ENCODE peak calls at places on chromosomes 13 and 19, in four cellular contexts. W is endodermal cell, F is IMR-90, O is Panc1. J is an unnamed sample.

GRCh38 chr13:31951215-31951678 is 80.3 kb upstream of the FRY start:
- DNase-seq in O (no peak), F (peak; percentile 70), W (no peak), J (no peak)

GRCh38 chr13:109769275-109769674 is 17.1 kb downstream of the IRS2 start:
- DNase-seq in F (no peak), W (no peak), O (no peak), J (no peak)

GRCh38 chr19:55384576-55385235 is 614 bp upstream of the TMEM238 start:
- DNase-seq in F (no peak), W (peak; percentile 69), O (no peak), J (no peak)

GRCh38 chr13:40063743-40064142 is 408.3 kb downstream of the COG6 start:
- DNase-seq in O (no peak), W (no peak), F (no peak), J (no peak)

GRCh38 chr19:1813837-1814217 is 1.8 kb upstream of the ATP8B3 start:
- DNase-seq in W (no peak), F (no peak), O (no peak), J (no peak)

GRCh38 chr19:43300206-43300605 is 30.9 kb upstream of the PSG9 start:
- DNase-seq in F (no peak), W (no peak), O (no peak), J (no peak)

GRCh38 chr13:58434943-58435342 is 803.4 kb downstream of the PCDH17 start:
- DNase-seq in O (no peak), F (no peak), W (no peak), J (no peak)

GRCh38 chr13:74289130-74289529 is 154.9 kb upstream of the KLF12 start:
- DNase-seq in O (no peak), W (no peak), F (no peak), J (no peak)

GRCh38 chr13:27830010-27830409 is 37.7 kb downstream of the GSX1 start:
- DNase-seq in W (peak; percentile 88), F (no peak), O (no peak), J (peak; percentile 13)

GRCh38 chr19:29467824-29468401 is 57.9 kb upstream of the VSTM2B start:
- DNase-seq in F (peak; percentile 21), O (no peak), W (peak; percentile 76), J (no peak)

GRCh38 chr13:31110617-31111016 is 51.1 kb downstream of the HSPH1 start:
- DNase-seq in W (no peak), O (no peak), F (no peak), J (no peak)

GRCh38 chr13:44142911-44143665 is 230.5 kb upstream of the SERP2 start:
- DNase-seq in O (no peak), W (no peak), F (peak; percentile 49), J (no peak)

GRCh38 chr19:33193864-33194362 is at the start of gene LRP3:
- DNase-seq in W (peak; percentile 80), F (peak; percentile 11), O (no peak), J (no peak)

GRCh38 chr19:50432221-50432626 is 468 bp upstream of the MYBPC2 start:
- DNase-seq in F (no peak), W (peak; percentile 79), O (no peak), J (no peak)

GRCh38 chr19:46944918-46945628 is 74.6 kb upstream of the NPAS1 start:
- DNase-seq in F (peak; percentile 70), O (no peak), W (peak; percentile 84), J (no peak)

GRCh38 chr13:98143157-98143553 is 261 bp downstream of the FARP1 start:
- DNase-seq in O (no peak), F (no peak), W (peak; percentile 85), J (no peak)

GRCh38 chr19:54339646-54340358 is 840 bp upstream of the LILRA4 start:
- DNase-seq in F (no peak), W (no peak), O (no peak), J (no peak)

GRCh38 chr13:111204438-111205177 is 89.5 kb downstream of the ARHGEF7 start:
- DNase-seq in W (peak; percentile 76), F (peak; percentile 84), O (no peak), J (no peak)

GRCh38 chr19:1673645-1674292 is 21.4 kb upstream of the TCF3 start:
- DNase-seq in O (no peak), F (no peak), W (no peak), J (no peak)

GRCh38 chr19:48741222-48741999 is 1.0 kb upstream of the RASIP1 start:
- DNase-seq in O (no peak), W (peak; percentile 92), F (no peak), J (no peak)

GRCh38 chr19:46697142-46697960 is 19.6 kb downstream of the PRKD2 start:
- DNase-seq in W (peak; percentile 99), O (no peak), F (peak; percentile 49), J (no peak)

GRCh38 chr13:52846567-52847321 is 1.7 kb downstream of the PCDH8 start:
- DNase-seq in F (peak; percentile 2), W (peak; percentile 96), O (no peak), J (no peak)

GRCh38 chr13:113846639-113847318 is 17.1 kb downstream of the GAS6 start:
- DNase-seq in F (no peak), O (no peak), W (peak; percentile 32), J (no peak)

GRCh38 chr13:44234566-44234965 is 139.1 kb upstream of the SERP2 start:
- DNase-seq in F (peak; percentile 37), W (no peak), O (no peak), J (no peak)

GRCh38 chr13:53138369-53139036 is 109.9 kb downstream of the OLFM4 start:
- DNase-seq in W (no peak), F (peak; percentile 35), O (no peak), J (no peak)

GRCh38 chr19:1252818-1253513 is 4.6 kb downstream of the MIDN start:
- DNase-seq in O (no peak), F (peak; percentile 97), W (peak; percentile 65), J (peak; percentile 70)

GRCh38 chr19:1646931-1647663 is 5.3 kb downstream of the TCF3 start:
- DNase-seq in F (no peak), W (no peak), O (no peak), J (no peak)

GRCh38 chr19:17952041-17952976 is 14.6 kb upstream of the KCNN1 start:
- DNase-seq in W (peak; percentile 68), F (no peak), O (no peak), J (no peak)

GRCh38 chr19:10625003-10625761 is at the start of gene SLC44A2:
- DNase-seq in W (peak; percentile 93), O (no peak), F (peak; percentile 35), J (no peak)

GRCh38 chr13:23579886-23580706 is 9.9 kb downstream of the TNFRSF19 start:
- DNase-seq in W (no peak), F (peak; percentile 40), O (no peak), J (no peak)

GRCh38 chr13:38900188-38900587 is 90.4 kb downstream of the STOML3 start:
- DNase-seq in O (no peak), W (peak; percentile 70), F (no peak), J (no peak)

GRCh38 chr19:41328818-41329220 is 18.8 kb downstream of the CCDC97 start:
- DNase-seq in W (no peak), F (no peak), O (no peak), J (no peak)

DNA sequence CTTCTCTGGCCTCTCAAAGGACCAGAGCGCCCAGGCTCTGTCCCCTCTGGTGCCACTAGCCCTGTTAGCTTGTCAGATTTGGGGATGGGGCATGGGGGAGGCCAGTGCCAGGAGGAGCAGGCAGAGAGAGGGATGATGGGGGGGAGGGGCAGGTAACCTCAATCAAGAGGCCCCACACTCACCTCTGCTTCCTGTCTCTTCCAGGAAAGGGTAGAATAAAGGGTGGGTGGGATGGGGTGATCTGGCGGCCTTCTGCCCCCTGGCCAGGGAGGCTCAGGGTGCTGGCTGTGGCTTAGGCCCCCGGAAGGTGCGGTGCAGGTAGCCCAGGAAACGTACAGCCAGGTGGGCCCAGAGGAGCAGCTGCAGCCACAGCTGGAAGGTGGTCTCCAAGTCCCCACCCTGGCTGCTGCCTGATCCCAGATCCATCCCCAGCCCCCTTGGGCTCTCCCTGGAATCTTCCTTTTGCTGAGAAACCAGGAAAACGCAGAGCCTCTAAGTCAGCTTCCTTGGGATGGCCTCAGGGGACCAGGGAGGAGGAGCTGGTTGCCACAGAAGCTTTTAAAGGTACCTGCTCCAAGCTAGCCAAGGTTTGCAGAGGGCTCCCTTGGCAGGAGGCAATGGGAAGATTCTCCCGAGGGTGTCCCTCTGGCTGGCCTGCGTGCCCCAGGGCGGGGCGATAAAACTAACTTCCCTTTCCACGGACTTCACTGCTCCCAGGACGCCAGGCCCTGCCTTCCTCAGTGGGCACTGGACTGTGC is 5.3 kb downstream of the PRKACA start:
- DNase-seq in O (no peak), F (no peak), W (no peak), J (no peak)
- H3K27ac ChIP-seq in O (peak overlapping the region; percentile 68), F (no peak overlapping the region), W (no peak overlapping the region), J (no peak overlapping the region)

GRCh38 chr19:38298841-38299680 is 5.0 kb upstream of the C19orf33 start:
- DNase-seq in O (no peak), W (no peak), F (peak; percentile 64), J (no peak)
- H3K27ac ChIP-seq in O (peak overlapping the region; percentile 90), W (no peak overlapping the region), F (peak overlapping the region; percentile 7), J (no peak overlapping the region)

GRCh38 chr13:51435002-51435578 is 17.7 kb downstream of the INTS6 start:
- DNase-seq in W (no peak), O (no peak), F (peak; percentile 49), J (no peak)
- H3K27ac ChIP-seq in W (no peak overlapping the region), O (no peak overlapping the region), F (no peak overlapping the region), J (no peak overlapping the region)

DNA sequence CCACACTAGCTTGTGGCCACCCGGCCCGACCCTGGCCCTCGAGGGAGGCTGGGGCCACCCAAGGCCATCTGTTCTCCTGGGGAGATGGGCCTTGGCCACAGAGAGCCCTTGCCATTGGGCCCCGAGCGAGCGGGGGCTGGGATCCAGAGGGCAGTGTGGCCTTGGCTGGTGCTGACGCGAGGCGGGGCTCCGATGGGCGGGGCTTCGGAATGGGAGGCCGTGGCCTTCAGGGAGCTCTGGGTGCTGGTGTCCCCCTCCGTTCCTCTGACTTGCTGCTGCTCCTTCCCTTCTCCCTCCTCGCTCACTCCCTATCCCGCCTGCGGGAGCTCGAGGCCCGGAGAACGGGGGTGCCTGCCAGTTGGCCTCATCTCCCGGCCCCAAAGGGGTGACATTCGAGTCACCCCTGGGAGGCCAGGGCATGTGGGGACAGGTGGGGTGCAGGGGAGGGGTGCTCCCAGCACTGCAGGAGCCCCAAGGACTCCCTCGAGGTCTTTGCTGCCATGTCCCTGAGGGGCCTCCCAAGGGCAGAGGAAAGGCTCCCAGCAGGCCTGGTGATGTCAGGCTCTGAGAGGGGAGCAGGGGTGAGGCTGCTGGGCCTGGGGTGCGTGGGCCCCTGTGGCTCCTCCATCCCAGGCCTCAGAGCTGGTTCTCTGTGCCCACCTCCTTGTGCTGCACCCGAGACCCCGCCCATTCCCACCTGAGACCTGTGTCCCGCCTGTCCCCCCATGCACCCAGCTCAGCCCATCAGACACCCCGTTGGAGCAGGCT is 4.2 kb downstream of the NCLN start:
- DNase-seq in O (no peak), F (no peak), W (peak; percentile 65), J (no peak)
- H3K27ac ChIP-seq in O (no peak overlapping the region), F (no peak overlapping the region), W (no peak overlapping the region), J (no peak overlapping the region)

DNA sequence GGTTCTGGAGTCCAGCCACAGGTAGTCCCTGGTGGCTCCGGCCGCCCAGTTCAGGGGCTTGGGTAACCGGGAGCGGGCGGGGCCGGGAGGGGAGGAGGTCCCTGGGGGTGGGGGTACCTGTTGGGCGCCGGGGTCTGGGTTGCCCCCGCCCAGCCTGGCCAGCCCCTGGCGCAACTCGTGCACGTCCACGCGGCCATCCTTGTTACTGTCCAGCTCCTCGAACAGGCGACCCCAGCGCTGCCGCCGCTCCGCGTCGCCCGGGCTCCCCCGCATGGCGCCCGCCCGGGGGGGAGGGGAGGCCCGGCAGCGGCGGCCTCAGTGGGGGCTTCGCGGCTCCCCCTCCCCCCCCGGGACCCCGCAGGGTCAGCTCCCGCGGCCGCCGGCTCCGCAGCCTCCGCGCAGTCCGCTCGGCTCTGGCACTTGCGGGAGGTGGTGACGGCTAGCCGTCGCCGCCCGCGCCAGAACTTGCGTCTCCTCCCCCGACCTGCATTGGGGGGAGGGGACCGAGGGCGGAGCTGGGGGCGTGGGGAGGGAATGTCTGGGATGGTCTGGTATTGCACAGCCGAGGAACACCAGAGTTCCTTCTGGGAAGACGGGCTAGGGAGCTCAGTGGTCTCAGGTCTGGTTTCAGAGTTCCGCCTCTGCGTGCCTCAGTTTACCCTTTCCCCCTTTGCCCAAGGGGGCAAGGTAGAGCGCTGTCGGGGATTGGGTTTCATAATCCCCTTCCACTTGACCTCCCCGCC is at the start of gene SLC25A23:
- DNase-seq in W (peak; percentile 92), O (peak; percentile 17), F (peak; percentile 64), J (no peak)
- H3K27ac ChIP-seq in W (peak within 1 kb of the TSS; percentile 25), O (peak within 1 kb of the TSS; percentile 23), F (peak within 1 kb of the TSS; percentile 4), J (peak within 1 kb of the TSS; percentile 87)